ENCODE peak calls at places on chromosomes 13 and 19, in six cellular contexts. S is body of pancreas; Y is cardiac muscle cell; N is uterus; F is CD8-positive, alpha-beta T cell; X is esophagus muscularis mucosa. K is an unnamed sample.
A peak's percentile ranks its signal among the peaks of the same experiment; 100 is the strongest.

GRCh38 chr13:100694722-100695644 is 20.4 kb upstream of the TMTC4 start:
- DNase-seq in S (peak; percentile 32), Y (peak; percentile 71), N (no peak), F (no peak), X (no peak), K (no peak)

GRCh38 chr19:35870798-35871197 is 2.4 kb downstream of the APLP1 start:
- DNase-seq in S (no peak), Y (no peak), N (no peak), F (no peak), X (no peak), K (no peak)

GRCh38 chr13:46288570-46289259 is 77.0 kb downstream of the LRRC63 start:
- DNase-seq in S (no peak), Y (peak; percentile 69), N (no peak), F (no peak), X (no peak), K (no peak)

GRCh38 chr19:21569497-21569870 is 64.1 kb downstream of the ZNF429 start:
- DNase-seq in S (no peak), Y (no peak), N (no peak), F (peak; percentile 66), X (no peak), K (no peak)

GRCh38 chr13:102825921-102826706 is 19.7 kb upstream of the ERCC5 start:
- DNase-seq in S (no peak), Y (no peak), N (no peak), F (no peak), X (no peak), K (no peak)

GRCh38 chr13:64937302-64937701 is 2292.8 kb downstream of the PCDH9 start:
- DNase-seq in S (no peak), Y (no peak), N (no peak), F (no peak), X (no peak), K (no peak)

GRCh38 chr19:30638889-30639288 is 266.7 kb downstream of the ZNF536 start:
- DNase-seq in S (no peak), Y (no peak), N (no peak), F (no peak), X (no peak), K (no peak)

GRCh38 chr19:46489445-46490272 is 6.0 kb downstream of the PNMA8B start:
- DNase-seq in S (peak; percentile 48), Y (no peak), N (peak; percentile 42), F (no peak), X (no peak), K (no peak)

GRCh38 chr13:41344358-41344757 is 33.3 kb downstream of the NAA16 start:
- DNase-seq in S (no peak), Y (no peak), N (no peak), F (no peak), X (no peak), K (no peak)

GRCh38 chr13:31201341-31202024 is 1.7 kb downstream of the B3GLCT start:
- DNase-seq in S (peak; percentile 27), Y (no peak), N (peak; percentile 58), F (no peak), X (no peak), K (no peak)

GRCh38 chr13:33182729-33183128 is 102.8 kb downstream of the STARD13 start:
- DNase-seq in S (peak; percentile 72), Y (no peak), N (no peak), F (no peak), X (no peak), K (no peak)

GRCh38 chr19:765179-765738 is 14.3 kb downstream of the MISP start:
- DNase-seq in S (no peak), Y (no peak), N (no peak), F (no peak), X (no peak), K (no peak)

GRCh38 chr19:31280266-31281006 is 68.8 kb downstream of the TSHZ3 start:
- DNase-seq in S (no peak), Y (no peak), N (no peak), F (no peak), X (no peak), K (no peak)

GRCh38 chr13:28611654-28612131 is 47.2 kb upstream of the POMP start:
- DNase-seq in S (no peak), Y (no peak), N (no peak), F (peak; percentile 16), X (no peak), K (no peak)

GRCh38 chr13:33033361-33033812 is 17.2 kb downstream of the KL start:
- DNase-seq in S (no peak), Y (peak; percentile 13), N (no peak), F (peak; percentile 24), X (no peak), K (no peak)

GRCh38 chr19:49801966-49802661 is 11.0 kb downstream of the FUZ start:
- DNase-seq in S (peak; percentile 84), Y (peak; percentile 92), N (peak; percentile 96), F (no peak), X (peak; percentile 96), K (no peak)

GRCh38 chr13:79470666-79471065 is 10.3 kb upstream of the NDFIP2 start:
- DNase-seq in S (no peak), Y (no peak), N (no peak), F (no peak), X (no peak), K (no peak)

GRCh38 chr13:32150794-32151193 is 119.2 kb downstream of the FRY start:
- DNase-seq in S (peak; percentile 30), Y (no peak), N (peak; percentile 72), F (no peak), X (no peak), K (no peak)

GRCh38 chr13:49472186-49472585 is 23.6 kb upstream of the PHF11 start:
- DNase-seq in S (no peak), Y (no peak), N (no peak), F (no peak), X (no peak), K (no peak)

GRCh38 chr13:23855360-23855759 is 33.8 kb downstream of the MIPEP start:
- DNase-seq in S (no peak), Y (no peak), N (no peak), F (no peak), X (no peak), K (no peak)

GRCh38 chr13:101417043-101417406 is 717 bp upstream of the NALCN start:
- DNase-seq in S (no peak), Y (no peak), N (no peak), F (no peak), X (peak; percentile 47), K (no peak)

GRCh38 chr19:23996549-23996948 is 81.9 kb downstream of the ZNF726 start:
- DNase-seq in S (no peak), Y (no peak), N (no peak), F (no peak), X (no peak), K (no peak)
- TF ChIP-seq CTCF in S (no peak), Y (peak; percentile 10), N (no peak), F (peak; percentile 23), X (no peak), K (no peak)

GRCh38 chr19:29524912-29525870 is 603 bp upstream of the VSTM2B start:
- DNase-seq in S (no peak), Y (no peak), N (no peak), F (no peak), X (no peak), K (no peak)
- H3K4me1 ChIP-seq in S (peaks cover 41% of the 10 kb centered on the region), Y (peaks cover 8% of the 10 kb centered on the region), N (no peaks in the 10 kb centered on the region), F (peaks cover 21% of the 10 kb centered on the region), X (peaks cover 58% of the 10 kb centered on the region), K (peaks cover 30% of the 10 kb centered on the region)

GRCh38 chr19:57558525-57558924 is 1.1 kb downstream of the ZNF550 start:
- DNase-seq in S (no peak), Y (peak; percentile 23), N (no peak), F (no peak), X (no peak), K (no peak)
- TF ChIP-seq CTCF in S (no peak), Y (peak; percentile 10), N (no peak), F (no peak), X (no peak), K (no peak)

GRCh38 chr13:99375806-99376080 is 68.5 kb upstream of the GPR183 start:
- DNase-seq in S (no peak), Y (no peak), N (no peak), F (peak; percentile 10), X (no peak), K (no peak)

GRCh38 chr13:99377641-99378040 is 70.4 kb upstream of the GPR183 start:
- DNase-seq in S (no peak), Y (no peak), N (no peak), F (no peak), X (no peak), K (no peak)

GRCh38 chr13:99374994-99375805 is 68.0 kb upstream of the GPR183 start:
- DNase-seq in S (peak; percentile 43), Y (no peak), N (no peak), F (peak; percentile 70), X (no peak), K (peak; percentile 31)

GRCh38 chr13:99376132-99376531 is 68.9 kb upstream of the GPR183 start:
- DNase-seq in S (peak; percentile 63), Y (no peak), N (no peak), F (peak; percentile 13), X (no peak), K (peak; percentile 34)

GRCh38 chr13:99376924-99377323 is 69.7 kb upstream of the GPR183 start:
- DNase-seq in S (no peak), Y (no peak), N (no peak), F (peak; percentile 9), X (no peak), K (no peak)
- H3K4me1 ChIP-seq in S (no peaks in the 10 kb centered on the region), Y (peaks cover 4% of the 10 kb centered on the region), N (no peaks in the 10 kb centered on the region), F (peaks cover 75% of the 10 kb centered on the region), X (no peaks in the 10 kb centered on the region), K (no peaks in the 10 kb centered on the region)

DNA sequence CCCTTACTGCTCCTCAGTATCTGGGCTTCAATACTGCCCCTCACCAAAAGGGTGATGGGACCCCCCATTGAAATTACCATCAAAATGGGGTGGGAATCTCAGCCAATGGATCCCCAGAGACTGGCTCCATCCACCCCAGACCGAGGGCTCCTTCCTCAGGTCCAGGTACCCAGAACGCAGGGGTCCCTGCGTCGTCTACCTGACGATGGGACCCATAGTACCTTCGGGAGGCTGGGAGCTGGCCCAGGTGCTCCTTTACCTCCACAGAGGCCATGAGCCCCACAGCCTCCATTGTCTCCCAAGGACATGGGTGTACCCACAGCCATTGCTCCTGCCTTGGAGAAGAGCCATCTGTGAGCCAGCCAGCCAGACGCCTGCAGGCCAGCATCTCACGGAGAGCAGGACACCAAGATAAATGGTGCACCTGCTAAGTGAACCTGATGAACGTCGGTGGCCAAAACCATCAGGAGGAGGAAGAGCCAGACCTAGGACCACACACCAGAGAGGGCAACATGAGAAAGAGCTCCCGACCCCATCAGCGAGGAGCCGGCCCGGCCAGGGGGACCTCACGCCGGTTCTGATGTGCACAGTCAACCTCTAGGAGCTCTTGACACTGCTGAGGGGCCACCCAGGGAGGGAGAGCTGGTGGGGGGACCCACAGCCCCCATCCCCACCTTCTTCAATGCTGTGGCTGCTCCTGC is 156.8 kb upstream of the SOX1 start:
- DNase-seq in S (no peak), Y (no peak), N (no peak), F (peak; percentile 5), X (peak; percentile 90), K (no peak)
- TF ChIP-seq CTCF in S (no peak), Y (no peak), N (no peak), F (no peak), X (no peak), K (no peak)

K was measured in esophagus squamous epithelium.